ENCODE peak calls at places on chromosomes 1 and 21, in seven cellular contexts. V, J, O, U, M, P and T are unnamed samples.
A peak's percentile ranks its signal among the peaks of the same experiment; 100 is the strongest.

GRCh38 chr21:36791695-36792451 is 93.0 kb downstream of the SIM2 start:
- DNase-seq in O (no peak), P (no peak), J (no peak), U (no peak), V (no peak), M (no peak), T (no peak)

GRCh38 chr1:234866007-234866866 is 256.3 kb upstream of the IRF2BP2 start:
- DNase-seq in M (peak; percentile 86), J (peak; percentile 44), O (no peak), U (peak; percentile 90), P (peak; percentile 45), V (no peak), T (no peak)

GRCh38 chr1:197469620-197470210 is 201.7 kb downstream of the CRB1 start:
- DNase-seq in M (no peak), O (no peak), P (no peak), U (no peak), V (no peak), J (no peak), T (no peak)

GRCh38 chr1:6103111-6103853 is 57.6 kb downstream of the KCNAB2 start:
- DNase-seq in V (no peak), O (no peak), J (no peak), P (no peak), U (no peak), M (no peak), T (no peak)

GRCh38 chr1:243910612-243911011 is 60.6 kb upstream of the AKT3 start:
- DNase-seq in P (no peak), J (no peak), V (peak; percentile 34), U (no peak), O (no peak), M (no peak), T (no peak)

GRCh38 chr1:19289244-19289643 is 674 bp upstream of the AKR7A3 start:
- DNase-seq in J (no peak), O (no peak), M (no peak), P (no peak), V (no peak), U (no peak), T (no peak)

GRCh38 chr21:42388740-42389448 is 7.0 kb downstream of the TMPRSS3 start:
- DNase-seq in O (peak; percentile 52), J (no peak), M (no peak), U (no peak), V (no peak), P (no peak), T (no peak)

GRCh38 chr1:234863596-234863995 is 253.6 kb upstream of the IRF2BP2 start:
- DNase-seq in P (no peak), U (peak; percentile 92), V (no peak), O (no peak), M (no peak), J (no peak), T (no peak)

GRCh38 chr21:32009263-32009662 is 136.4 kb downstream of the HUNK start:
- DNase-seq in V (no peak), P (no peak), O (no peak), M (no peak), J (no peak), U (no peak), T (no peak)

GRCh38 chr1:45678489-45678888 is 7.8 kb downstream of the GPBP1L1 start:
- DNase-seq in J (no peak), V (no peak), P (no peak), M (no peak), U (no peak), O (no peak), T (no peak)

GRCh38 chr1:106185089-106185488 is 871.4 kb upstream of the PRMT6 start:
- DNase-seq in V (no peak), J (no peak), U (no peak), O (no peak), M (no peak), P (no peak), T (no peak)

GRCh38 chr1:106194206-106194605 is 862.3 kb upstream of the PRMT6 start:
- DNase-seq in V (no peak), J (no peak), O (no peak), P (no peak), M (no peak), U (no peak), T (no peak)

DNA sequence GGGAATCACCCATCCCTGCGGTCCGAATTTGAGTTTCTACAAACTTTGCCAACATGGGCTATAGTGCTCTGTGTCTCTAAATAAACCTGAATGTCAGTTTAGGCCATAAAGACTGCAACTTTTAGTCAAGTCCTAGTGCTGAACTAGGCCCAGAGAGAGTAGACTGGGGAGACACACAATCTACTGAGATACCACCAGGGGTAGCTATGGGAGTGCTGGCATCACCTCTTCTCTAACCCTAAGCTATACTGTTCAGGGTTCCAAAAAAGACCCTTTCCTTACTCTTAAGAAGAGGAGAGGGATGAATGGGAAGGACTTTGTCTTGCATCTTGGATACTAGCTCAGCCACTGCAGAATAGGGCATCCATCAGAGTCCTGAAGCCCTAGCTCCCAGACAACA is 866.7 kb upstream of the PRMT6 start:
- DNase-seq in P (no peak), M (no peak), J (no peak), V (no peak), U (no peak), O (no peak), T (no peak)
- TF ChIP-seq CTCF in P (no peak), M (no peak), J (no peak), V (no peak), U (no peak), O (no peak), T (no peak)

GRCh38 chr1:202561726-202562442 is 148.4 kb downstream of the SYT2 start:
- DNase-seq in M (peak; percentile 54), O (no peak), J (no peak), U (no peak), V (no peak), P (no peak), T (no peak)
- TF ChIP-seq CTCF in M (no peak), O (no peak), J (no peak), U (peak; percentile 38), V (no peak), P (peak; percentile 29), T (peak; percentile 2)

GRCh38 chr1:117173711-117174110 is 37.0 kb downstream of the VTCN1 start:
- DNase-seq in V (no peak), P (no peak), U (no peak), J (no peak), M (no peak), O (no peak), T (no peak)

GRCh38 chr1:117169871-117170596 is 40.7 kb downstream of the VTCN1 start:
- DNase-seq in P (no peak), O (no peak), M (no peak), U (no peak), V (no peak), J (no peak), T (no peak)

GRCh38 chr1:117174851-117175250 is 35.9 kb downstream of the VTCN1 start:
- DNase-seq in P (no peak), M (no peak), O (peak; percentile 40), U (no peak), V (no peak), J (no peak), T (no peak)

GRCh38 chr1:117173006-117173405 is 37.7 kb downstream of the VTCN1 start:
- DNase-seq in O (no peak), V (no peak), U (no peak), P (no peak), M (no peak), J (no peak), T (no peak)

GRCh38 chr1:117171900-117172501 is 38.7 kb downstream of the VTCN1 start:
- DNase-seq in J (no peak), P (no peak), U (peak; percentile 92), O (no peak), M (no peak), V (no peak), T (no peak)
- TF ChIP-seq CTCF in J (no peak), P (no peak), U (no peak), O (no peak), M (no peak), V (no peak), T (no peak)

GRCh38 chr1:156456625-156457465 is 43.7 kb downstream of the MEF2D start:
- DNase-seq in J (peak; percentile 99), M (peak; percentile 92), V (peak; percentile 98), P (peak; percentile 89), U (peak; percentile 98), O (peak; percentile 97), T (peak; percentile 96)
- TF ChIP-seq CTCF in J (no peak), M (no peak), V (no peak), P (no peak), U (no peak), O (no peak), T (no peak)

GRCh38 chr1:53766766-53767409 is 27.9 kb upstream of the GLIS1 start:
- DNase-seq in J (no peak), O (no peak), M (no peak), P (no peak), V (no peak), U (peak; percentile 72), T (no peak)

GRCh38 chr1:53766194-53766748 is 27.3 kb upstream of the GLIS1 start:
- DNase-seq in O (no peak), U (no peak), P (no peak), M (no peak), V (no peak), J (no peak), T (no peak)

GRCh38 chr1:53765656-53766055 is 26.7 kb upstream of the GLIS1 start:
- DNase-seq in O (no peak), P (no peak), U (peak; percentile 59), V (no peak), M (no peak), J (peak; percentile 21), T (no peak)

GRCh38 chr1:53763911-53764310 is 24.9 kb upstream of the GLIS1 start:
- DNase-seq in U (no peak), O (no peak), P (no peak), V (no peak), M (no peak), J (no peak), T (no peak)

DNA sequence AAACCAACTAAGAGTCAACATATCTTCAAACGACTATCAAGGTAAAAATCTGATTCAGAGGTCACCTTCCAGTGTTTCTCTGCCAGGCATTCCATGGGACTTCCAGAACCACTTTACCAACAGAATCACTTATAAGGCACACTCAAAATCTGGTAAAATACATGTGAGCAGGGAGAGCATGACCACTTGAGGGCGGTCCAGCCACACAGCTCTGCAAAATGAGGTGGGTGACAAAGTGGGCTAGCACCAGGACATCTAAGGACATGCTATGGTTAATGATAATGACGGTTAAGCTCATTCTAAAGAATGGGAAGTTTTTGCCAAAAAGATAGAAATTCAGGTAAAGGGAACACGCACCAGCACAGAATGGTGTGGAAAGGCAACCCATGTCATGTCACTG is 24.5 kb upstream of the GLIS1 start:
- DNase-seq in J (no peak), V (no peak), O (no peak), P (no peak), U (no peak), M (no peak), T (no peak)
- TF ChIP-seq CTCF in J (no peak), V (no peak), O (no peak), P (no peak), U (no peak), M (peak; percentile 16), T (no peak)

GRCh38 chr1:30033276-30034104 is 689.9 kb downstream of the MATN1 start:
- DNase-seq in M (no peak), O (no peak), U (no peak), P (no peak), V (no peak), J (no peak), T (no peak)
- TF ChIP-seq CTCF in M (no peak), O (no peak), U (no peak), P (no peak), V (no peak), J (no peak), T (no peak)